ENCODE peak calls at places on chromosomes 11 and 22, in ten cellular contexts. X is endodermal cell, T is prostate gland, R is HFFc6, F is pancreas, N is IMR-90, Z is Peyer's patch, D is GM06990, C is AG09309, M is H9. J is an unnamed sample.

GRCh38 chr11:59264736-59265135 is 52.0 kb upstream of the MPEG1 start:
- DNase-seq in X (peak; percentile 10), T (no peak), R (no peak), F (no peak), N (no peak), Z (no peak), D (no peak), C (no peak), M (no peak), J (no peak)

GRCh38 chr22:26547426-26547825 is 35.2 kb upstream of the TFIP11 start:
- DNase-seq in X (no peak), T (no peak), R (no peak), F (no peak), N (peak; percentile 11), Z (no peak), D (no peak), C (no peak), M (no peak), J (no peak)

GRCh38 chr11:128483211-128483788 is 104.1 kb downstream of the ETS1 start:
- DNase-seq in X (no peak), T (no peak), R (no peak), F (no peak), N (no peak), Z (no peak), D (no peak), C (no peak), M (no peak), J (no peak)

GRCh38 chr22:17994424-17995108 is 29.8 kb downstream of the MICAL3 start:
- DNase-seq in X (no peak), T (no peak), R (no peak), F (no peak), N (no peak), Z (no peak), D (peak; percentile 41), C (no peak), M (no peak), J (no peak)

GRCh38 chr11:71501071-71501985 is 25.7 kb upstream of the KRTAP5-7 start:
- DNase-seq in X (no peak), T (no peak), R (no peak), F (no peak), N (no peak), Z (no peak), D (no peak), C (no peak), M (no peak), J (no peak)

GRCh38 chr22:43006016-43006505 is 8.9 kb downstream of the PACSIN2 start:
- DNase-seq in X (no peak), T (no peak), R (no peak), F (no peak), N (no peak), Z (no peak), D (no peak), C (no peak), M (no peak), J (no peak)

GRCh38 chr22:17152971-17153370 is 6.1 kb downstream of the HDHD5 start:
- DNase-seq in X (no peak), T (peak; percentile 71), R (no peak), F (no peak), N (no peak), Z (no peak), D (no peak), C (no peak), M (no peak), J (no peak)

GRCh38 chr11:118343248-118343647 is 743 bp upstream of the CD3D start:
- DNase-seq in X (no peak), T (no peak), R (no peak), F (no peak), N (no peak), Z (no peak), D (no peak), C (no peak), M (no peak), J (no peak)

GRCh38 chr11:130411223-130411622 is 17.2 kb downstream of the ADAMTS8 start:
- DNase-seq in X (peak; percentile 68), T (no peak), R (no peak), F (no peak), N (no peak), Z (no peak), D (no peak), C (no peak), M (no peak), J (no peak)

GRCh38 chr22:32723632-32724031 is 77.9 kb upstream of the TIMP3 start:
- DNase-seq in X (no peak), T (peak; percentile 42), R (peak; percentile 92), F (no peak), N (peak; percentile 96), Z (no peak), D (peak; percentile 63), C (peak; percentile 80), M (no peak), J (no peak)

GRCh38 chr11:126628790-126629621 is 273.5 kb downstream of the ST3GAL4 start:
- DNase-seq in X (peak; percentile 59), T (no peak), R (peak; percentile 83), F (no peak), N (peak; percentile 55), Z (no peak), D (no peak), C (peak; percentile 90), M (no peak), J (no peak)

GRCh38 chr11:79021601-79022000 is 419.2 kb downstream of the TENM4 start:
- DNase-seq in X (no peak), T (no peak), R (no peak), F (no peak), N (peak; percentile 22), Z (no peak), D (no peak), C (no peak), M (no peak), J (no peak)
- TF ChIP-seq CTCF in X (no peak), T (no peak), R (no peak), F (no peak), N (no peak), Z (no peak), D (no peak), C (no peak), M (no peak), J (no peak)

GRCh38 chr22:49101225-49101624 is 726.4 kb downstream of the BRD1 start:
- DNase-seq in X (no peak), T (no peak), R (no peak), F (no peak), N (no peak), Z (peak; percentile 15), D (no peak), C (no peak), M (no peak), J (no peak)

GRCh38 chr22:49103314-49104052 is 724.2 kb downstream of the BRD1 start:
- DNase-seq in X (no peak), T (no peak), R (no peak), F (no peak), N (no peak), Z (no peak), D (no peak), C (no peak), M (no peak), J (no peak)

GRCh38 chr22:49101873-49102272 is 725.8 kb downstream of the BRD1 start:
- DNase-seq in X (no peak), T (no peak), R (no peak), F (no peak), N (no peak), Z (peak; percentile 20), D (no peak), C (no peak), M (no peak), J (no peak)

GRCh38 chr22:49100764-49101163 is 726.9 kb downstream of the BRD1 start:
- DNase-seq in X (no peak), T (no peak), R (no peak), F (no peak), N (no peak), Z (peak; percentile 8), D (no peak), C (no peak), M (no peak), J (no peak)

GRCh38 chr22:49102367-49102766 is 725.3 kb downstream of the BRD1 start:
- DNase-seq in X (no peak), T (no peak), R (no peak), F (no peak), N (no peak), Z (no peak), D (no peak), C (no peak), M (no peak), J (no peak)
- TF ChIP-seq CTCF in X (no peak), T (no peak), R (no peak), F (no peak), N (no peak), Z (no peak), D (no peak), C (no peak), M (no peak), J (no peak)

GRCh38 chr11:1090600-1091331 is 16.1 kb downstream of the MUC2 start:
- DNase-seq in X (no peak), T (no peak), R (no peak), F (no peak), N (no peak), Z (peak; percentile 54), D (no peak), C (no peak), M (no peak), J (no peak)

GRCh38 chr11:1089738-1090599 is 15.3 kb downstream of the MUC2 start:
- DNase-seq in X (no peak), T (no peak), R (no peak), F (no peak), N (no peak), Z (peak; percentile 50), D (no peak), C (no peak), M (no peak), J (no peak)

GRCh38 chr11:1092919-1093318 is 18.2 kb downstream of the MUC2 start:
- DNase-seq in X (no peak), T (no peak), R (no peak), F (no peak), N (no peak), Z (no peak), D (no peak), C (no peak), M (no peak), J (no peak)

GRCh38 chr11:1091332-1092083 is 16.8 kb downstream of the MUC2 start:
- DNase-seq in X (no peak), T (no peak), R (no peak), F (no peak), N (no peak), Z (no peak), D (no peak), C (no peak), M (no peak), J (no peak)

DNA sequence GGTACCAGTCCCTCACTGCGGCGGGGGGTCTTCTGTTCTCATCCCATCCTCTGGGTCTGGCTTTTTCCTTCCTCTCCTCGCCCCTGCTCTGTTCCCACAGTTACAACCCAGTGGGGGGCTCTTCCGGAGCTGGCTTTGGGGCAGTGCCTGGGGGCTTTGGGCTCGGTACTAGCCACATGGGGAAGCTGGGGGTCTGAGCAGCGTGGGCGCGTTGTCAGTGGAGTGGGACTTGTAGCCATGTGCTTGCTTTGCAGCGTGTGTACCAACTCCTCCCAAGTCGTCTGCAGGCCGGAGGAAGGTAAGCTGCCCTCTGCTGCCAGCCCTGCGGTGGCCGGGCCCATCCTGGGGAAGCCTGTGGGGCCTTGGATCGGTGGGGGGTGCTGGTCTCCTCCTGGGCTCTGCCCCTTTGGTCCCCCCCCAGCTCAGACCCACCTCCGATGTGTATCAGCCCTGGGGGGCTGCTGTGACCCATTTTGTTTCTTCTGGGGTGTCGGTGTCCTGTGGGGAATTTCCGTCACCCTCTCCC is 17.5 kb downstream of the MUC2 start:
- DNase-seq in X (no peak), T (no peak), R (no peak), F (no peak), N (no peak), Z (no peak), D (no peak), C (no peak), M (no peak), J (no peak)
- TF ChIP-seq CTCF in X (no peak), T (no peak), R (no peak), F (no peak), N (no peak), Z (no peak), D (no peak), C (no peak), M (no peak), J (no peak)

GRCh38 chr11:134275534-134276395 is at the start of gene GLB1L3:
- DNase-seq in X (peak; percentile 80), T (peak; percentile 32), R (no peak), F (no peak), N (no peak), Z (no peak), D (peak; percentile 68), C (no peak), M (peak; percentile 53), J (no peak)
- TF ChIP-seq CTCF in X (peak; percentile 53), T (peak; percentile 19), R (peak; percentile 52), F (peak; percentile 25), N (peak; percentile 27), Z (peak; percentile 16), D (peak; percentile 54), C (peak; percentile 50), M (peak; percentile 57), J (no peak)

J was measured in thoracic aorta.